ENCODE peak calls at places on chromosome 22, in six cellular contexts. N is pulmonary artery endothelial cell; K is activated T-cell treated with anti-CD3 and anti-CD28 coated beads, Interleukin-2, amount 50 U/mL, for 72 hours; M is activated T-helper 1 cell treated with anti-CD3 and anti-CD28 coated beads, Interleukin-2, amount 50 U/mL, for 16 hours; W is ascending aorta; Q is lower lobe of right lung. I is an unnamed sample.

GRCh38 chr22:22460635-22461034 is 47.9 kb downstream of the ZNF280B start:
- DNase-seq in W (no peak), K (no peak), N (no peak), M (no peak), Q (no peak), I (peak)

GRCh38 chr22:26450453-26451185 is 21.6 kb downstream of the ASPHD2 start:
- DNase-seq in W (peak), N (no peak), M (no peak), K (no peak), Q (no peak), I (no peak)

GRCh38 chr22:49789289-49790141 is 38.2 kb downstream of the BRD1 start:
- DNase-seq in M (no peak), N (no peak), W (no peak), Q (peak), K (peak), I (no peak)

GRCh38 chr22:39917091-39917703 is 16.3 kb downstream of the GRAP2 start:
- DNase-seq in W (no peak), M (no peak), Q (no peak), N (no peak), K (no peak), I (no peak)

GRCh38 chr22:29606320-29606719 is 2.9 kb downstream of the NF2 start:
- DNase-seq in K (no peak), N (no peak), M (no peak), W (no peak), Q (no peak), I (no peak)

GRCh38 chr22:21444701-21445436 is 22.3 kb upstream of the TMEM191C start:
- DNase-seq in W (peak), Q (peak), K (no peak), N (no peak), M (no peak), I (no peak)

GRCh38 chr22:26894766-26895485 is 237.5 kb downstream of the MIAT start:
- DNase-seq in N (peak), K (no peak), M (no peak), W (peak), Q (no peak), I (no peak)

GRCh38 chr22:39349506-39349966 is 255 bp upstream of the SYNGR1 start:
- DNase-seq in K (peak), N (no peak), W (no peak), M (no peak), Q (peak), I (peak)

GRCh38 chr22:35915477-35916013 is 113.1 kb downstream of the RBFOX2 start:
- DNase-seq in K (no peak), N (no peak), Q (no peak), W (no peak), M (no peak), I (no peak)

GRCh38 chr22:40728731-40729189 is 49.5 kb downstream of the MCHR1 start:
- DNase-seq in M (peak), Q (peak), K (peak), W (no peak), N (no peak), I (no peak)

GRCh38 chr22:38302906-38303305 is 14.3 kb downstream of the CSNK1E start:
- DNase-seq in K (no peak), M (no peak), N (no peak), Q (no peak), W (no peak), I (no peak)

GRCh38 chr22:49855491-49855911 is 1.9 kb downstream of the ZBED4 start:
- DNase-seq in Q (no peak), N (no peak), M (no peak), W (no peak), K (no peak), I (no peak)

GRCh38 chr22:50627914-50628542 is at the start of gene ARSA:
- DNase-seq in M (peak), Q (peak), N (peak), W (peak), K (peak), I (peak)

GRCh38 chr22:45129703-45130524 is 33.8 kb upstream of the NUP50 start:
- DNase-seq in K (peak), W (no peak), N (no peak), Q (no peak), M (no peak), I (no peak)

GRCh38 chr22:23044570-23044969 is 25.7 kb upstream of the GNAZ start:
- DNase-seq in Q (no peak), W (no peak), K (no peak), N (no peak), M (no peak), I (no peak)

GRCh38 chr22:49929553-49929979 is 11.1 kb downstream of the CRELD2 start:
- DNase-seq in W (no peak), N (no peak), K (peak), M (peak), Q (peak), I (peak)

GRCh38 chr22:46509416-46510089 is 27.9 kb downstream of the CELSR1 start:
- DNase-seq in Q (no peak), M (no peak), K (no peak), N (no peak), W (no peak), I (no peak)

GRCh38 chr22:27633296-27633871 is 168.2 kb downstream of the MN1 start:
- DNase-seq in M (no peak), W (no peak), Q (no peak), K (no peak), N (no peak), I (no peak)

GRCh38 chr22:42172385-42173172 is 42.0 kb upstream of the CYP2D6 start:
- DNase-seq in K (no peak), N (no peak), M (no peak), W (peak), Q (no peak), I (no peak)

GRCh38 chr22:42389137-42389536 is 43.1 kb downstream of the NFAM1 start:
- DNase-seq in W (no peak), N (no peak), Q (no peak), M (no peak), K (no peak), I (no peak)

GRCh38 chr22:38823076-38823475 is 20.8 kb downstream of the NPTXR start:
- DNase-seq in K (no peak), Q (no peak), M (no peak), N (no peak), W (no peak), I (no peak)

GRCh38 chr22:37176464-37177061 is 11.5 kb downstream of the C1QTNF6 start:
- DNase-seq in N (peak), W (no peak), Q (peak), K (no peak), M (no peak), I (peak)